ENCODE peak calls at places on chromosomes 11 and 22, in seven cellular contexts. Z, C, E, S, Y, L and W are unnamed samples.

GRCh38 chr22:48896766-48897637 is 930.7 kb downstream of the BRD1 start:
- DNase-seq in Z (no peak), C (no peak), E (no peak), S (no peak), Y (no peak), L (no peak), W (no peak)

GRCh38 chr11:106399075-106399500 is 321.6 kb downstream of the AASDHPPT start:
- DNase-seq in Z (no peak), C (peak), E (no peak), S (no peak), Y (no peak), L (peak), W (no peak)

GRCh38 chr11:12942157-12942556 is 67.0 kb upstream of the RASSF10 start:
- DNase-seq in Z (no peak), C (no peak), E (no peak), S (no peak), Y (no peak), L (no peak), W (peak)

GRCh38 chr11:6563121-6563619 is 40.2 kb downstream of the RRP8 start:
- DNase-seq in Z (no peak), C (no peak), E (no peak), S (no peak), Y (no peak), L (no peak), W (no peak)

GRCh38 chr11:26696330-26696729 is 25.5 kb downstream of the SLC5A12 start:
- DNase-seq in Z (no peak), C (no peak), E (no peak), S (no peak), Y (no peak), L (no peak), W (no peak)

GRCh38 chr22:41334215-41334614 is 32.9 kb downstream of the ZC3H7B start:
- DNase-seq in Z (no peak), C (no peak), E (no peak), S (no peak), Y (no peak), L (no peak), W (no peak)

GRCh38 chr11:47914743-47915142 is 65.6 kb upstream of the PTPRJ start:
- DNase-seq in Z (no peak), C (no peak), E (no peak), S (no peak), Y (no peak), L (no peak), W (no peak)

GRCh38 chr11:128512478-128513127 is 74.8 kb downstream of the ETS1 start:
- DNase-seq in Z (no peak), C (no peak), E (peak), S (no peak), Y (no peak), L (no peak), W (no peak)

GRCh38 chr11:76700177-76701100 is 29.9 kb upstream of the LRRC32 start:
- DNase-seq in Z (no peak), C (peak), E (no peak), S (no peak), Y (no peak), L (peak), W (no peak)